ENCODE peak calls at places on chromosomes 6 and 20, in five cellular contexts. W is uterus; C is CD8-positive, alpha-beta T cell; A is HCT116; U is psoas muscle. X is an unnamed sample. For H3K4me1 and H3K36me3, the result is how much of the 10 kb centered on the place peaks cover.

GRCh38 chr6:47759364-47759763 is 22.5 kb upstream of the OPN5 start:
- DNase-seq in A (no peak), U (no peak), W (no peak), C (no peak), X (no peak)

GRCh38 chr6:4256969-4257368 is 121.6 kb upstream of the ECI2 start:
- DNase-seq in C (no peak), U (no peak), A (no peak), W (no peak), X (no peak)

GRCh38 chr20:10594286-10594868 is 79.4 kb downstream of the JAG1 start:
- DNase-seq in A (no peak), U (no peak), W (no peak), C (no peak), X (no peak)

GRCh38 chr20:44407402-44408184 is 52.1 kb downstream of the HNF4A start:
- DNase-seq in W (no peak), U (no peak), C (no peak), A (peak), X (no peak)

GRCh38 chr20:4813076-4813838 is 91.5 kb downstream of the PRND start:
- DNase-seq in U (no peak), C (peak), W (no peak), A (no peak), X (no peak)

GRCh38 chr6:141561154-141561553 is 571.6 kb upstream of the GJE1 start:
- DNase-seq in A (no peak), U (no peak), W (no peak), C (no peak), X (no peak)

GRCh38 chr6:98416027-98416426 is 418.3 kb upstream of the POU3F2 start:
- DNase-seq in A (no peak), W (no peak), U (no peak), C (no peak), X (no peak)

GRCh38 chr6:42100029-42100901 is 42.2 kb downstream of the C6orf132 start:
- DNase-seq in U (no peak), C (no peak), W (no peak), A (no peak), X (no peak)

GRCh38 chr6:35651244-35651643 is 37.5 kb downstream of the FKBP5 start:
- DNase-seq in C (no peak), U (no peak), A (no peak), W (no peak), X (no peak)

GRCh38 chr20:37615507-37616425 is 78.1 kb upstream of the CTNNBL1 start:
- DNase-seq in C (peak), U (no peak), W (no peak), A (peak), X (peak)

GRCh38 chr20:52500150-52500549 is 308.6 kb upstream of the ZFP64 start:
- DNase-seq in W (no peak), C (no peak), A (no peak), U (no peak), X (no peak)

GRCh38 chr6:15879372-15880261 is 216.8 kb upstream of the DTNBP1 start:
- DNase-seq in A (no peak), U (peak), C (peak), W (peak), X (no peak)

GRCh38 chr20:63957004-63957689 is 931 bp upstream of the UCKL1 start:
- DNase-seq in W (peak), C (peak), U (peak), A (peak), X (no peak)

GRCh38 chr6:45454008-45454911 is 76.5 kb upstream of the SUPT3H start:
- DNase-seq in A (no peak), U (no peak), W (no peak), C (no peak), X (no peak)

GRCh38 chr20:18719426-18719825 is 94.2 kb upstream of the SCP2D1 start:
- DNase-seq in C (no peak), A (no peak), U (no peak), W (no peak), X (no peak)

GRCh38 chr6:21918081-21918480 is 324.5 kb downstream of the SOX4 start:
- DNase-seq in A (no peak), U (no peak), C (no peak), W (no peak), X (no peak)

GRCh38 chr6:64717281-64717680 is 989.7 kb downstream of the EYS start:
- DNase-seq in U (no peak), C (no peak), A (no peak), W (no peak), X (no peak)

GRCh38 chr6:131635384-131636340 is 1.4 kb upstream of the ENPP3 start:
- DNase-seq in W (no peak), A (no peak), U (no peak), C (no peak), X (no peak)

GRCh38 chr20:59013959-59014608 is 5.1 kb upstream of the TUBB1 start:
- DNase-seq in U (no peak), A (no peak), C (no peak), W (no peak), X (no peak)

GRCh38 chr6:2921520-2922115 is 18.5 kb upstream of the SERPINB9 start:
- DNase-seq in W (no peak), U (no peak), A (no peak), C (no peak), X (no peak)

GRCh38 chr20:4787069-4787468 is 65.4 kb downstream of the PRND start:
- DNase-seq in A (no peak), U (no peak), W (no peak), C (no peak), X (no peak)

GRCh38 chr20:63441777-63442493 is 30.5 kb downstream of the KCNQ2 start:
- DNase-seq in A (peak), U (peak), C (peak), W (no peak), X (no peak)

GRCh38 chr6:32074996-32075532 is 34.1 kb downstream of the TNXB start:
- DNase-seq in U (peak), C (no peak), W (no peak), A (no peak), X (no peak)

GRCh38 chr20:16601019-16601418 is 27.8 kb upstream of the KIF16B start:
- DNase-seq in U (no peak), W (no peak), A (no peak), C (no peak), X (no peak)

GRCh38 chr6:142380626-142381025 is 78.8 kb downstream of the ADGRG6 start:
- DNase-seq in W (no peak), A (no peak), U (no peak), C (no peak), X (no peak)

GRCh38 chr6:148166339-148166949 is 176.2 kb upstream of the SASH1 start:
- DNase-seq in C (no peak), W (no peak), A (peak), U (no peak), X (no peak)

GRCh38 chr20:57142667-57143066 is 123.8 kb downstream of the BMP7 start:
- DNase-seq in W (no peak), U (no peak), C (no peak), A (no peak), X (no peak)

GRCh38 chr20:45300961-45301360 is 5.7 kb upstream of the RBPJL start:
- DNase-seq in W (no peak), C (peak), A (peak), U (no peak), X (no peak)

GRCh38 chr6:88855521-88856152 is 107.8 kb downstream of the RNGTT start:
- DNase-seq in U (no peak), C (no peak), A (no peak), W (no peak), X (no peak)

GRCh38 chr6:138105880-138106664 is 1.1 kb downstream of the PERP start:
- DNase-seq in U (no peak), C (no peak), A (no peak), W (no peak), X (no peak)

DNA sequence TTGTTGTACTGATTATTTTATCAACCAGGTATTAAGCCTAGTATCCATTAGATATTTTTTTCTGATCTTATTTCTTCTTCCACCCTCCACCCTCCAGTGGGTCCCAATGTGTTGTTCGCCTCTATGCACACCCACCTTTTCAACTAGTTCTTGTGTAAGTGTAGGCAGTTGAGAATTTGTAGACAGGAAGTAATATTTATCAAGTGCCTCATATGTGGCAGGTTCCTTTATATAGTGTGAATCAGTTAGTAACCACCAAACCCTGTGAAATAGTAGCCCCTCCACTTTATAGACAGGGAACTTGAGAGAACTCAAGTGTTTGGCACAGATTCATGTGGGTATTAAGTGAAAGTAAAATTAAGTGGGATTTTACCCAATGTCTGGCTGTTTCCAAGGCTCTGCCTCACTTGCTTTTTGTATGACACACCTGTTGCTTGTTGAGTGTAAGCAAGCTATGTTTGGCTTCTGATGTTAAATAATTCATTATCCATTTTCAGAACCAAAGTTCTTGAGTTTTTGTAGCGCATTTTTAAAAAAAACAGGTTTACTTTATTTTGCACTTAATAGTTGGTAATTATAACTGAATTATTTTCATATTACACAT is 24.7 kb downstream of the AFDN start:
- DNase-seq in U (no peak), W (no peak), C (no peak), A (no peak), X (no peak)
- H3K27ac ChIP-seq in U (no peak), W (no peak), C (no peak), A (no peak), X (no peak)

GRCh38 chr20:1397710-1398109 is 4.9 kb upstream of the FKBP1A start:
- DNase-seq in W (no peak), U (no peak), C (no peak), A (no peak), X (no peak)
- H3K4me1 ChIP-seq in W (under half), U (under half), C (under half), A (under half), X (under half)

GRCh38 chr20:48679603-48680002 is 148.2 kb downstream of the PREX1 start:
- DNase-seq in A (peak), U (no peak), C (no peak), W (no peak), X (peak)
- H3K36me3 ChIP-seq in A (under half), U (under half), C (half or more), W (under half), X (under half)

DNA sequence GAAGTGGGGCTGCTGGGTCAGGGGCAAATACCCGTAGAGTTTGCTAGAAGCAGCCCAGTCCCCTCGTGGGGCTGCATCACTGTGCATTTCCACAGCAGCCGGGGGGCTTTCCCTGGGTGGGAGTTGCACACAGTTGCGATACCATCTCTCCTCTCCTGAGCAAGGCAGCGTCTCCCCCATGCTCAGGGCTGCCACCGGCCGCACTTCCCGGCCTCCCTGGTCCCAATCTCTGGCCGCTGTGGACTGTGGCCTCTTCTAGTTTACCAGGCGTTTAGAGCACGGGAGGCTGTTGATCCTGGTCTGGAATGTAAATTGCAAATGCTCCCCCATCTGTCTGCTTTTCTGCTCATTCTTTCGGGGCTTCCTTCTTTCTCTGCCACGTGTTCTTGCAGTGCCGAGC is 31.1 kb downstream of the OSBPL2 start:
- DNase-seq in A (no peak), W (no peak), C (no peak), U (no peak), X (no peak)
- H3K27ac ChIP-seq in A (no peak), W (no peak), C (no peak), U (peak), X (no peak)

DNA sequence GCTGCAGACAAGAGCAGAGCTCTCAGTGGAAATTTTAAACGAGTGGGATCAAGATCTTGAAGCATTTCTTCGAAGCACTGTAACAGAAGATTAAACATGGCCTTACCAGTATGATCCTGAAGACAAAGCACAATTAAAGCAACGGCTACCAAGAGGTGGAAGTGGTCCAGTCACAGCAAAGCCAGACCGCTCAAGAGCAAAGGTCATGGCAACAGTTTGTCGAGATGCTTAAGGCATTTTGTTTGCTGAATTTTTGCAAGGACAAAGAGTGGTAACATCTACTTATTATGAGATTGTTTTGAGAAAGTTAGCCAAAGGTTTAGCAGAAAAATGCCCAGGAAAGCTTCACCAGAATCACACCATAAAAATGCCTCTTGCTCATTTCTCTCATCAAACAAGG is 153.4 kb upstream of the CARMIL1 start:
- DNase-seq in W (no peak), C (no peak), U (no peak), A (no peak), X (no peak)
- H3K4me1 ChIP-seq in W (under half), C (under half), U (under half), A (under half), X (under half)

GRCh38 chr20:48990467-48990866 is 55.6 kb upstream of the CSE1L start:
- DNase-seq in U (no peak), W (no peak), C (no peak), A (no peak), X (no peak)

GRCh38 chr20:48983423-48984400 is 62.2 kb downstream of the ARFGEF2 start:
- DNase-seq in A (no peak), W (peak), U (peak), C (no peak), X (no peak)

GRCh38 chr20:48984575-48985219 is 61.4 kb upstream of the CSE1L start:
- DNase-seq in W (no peak), A (no peak), U (no peak), C (no peak), X (no peak)

DNA sequence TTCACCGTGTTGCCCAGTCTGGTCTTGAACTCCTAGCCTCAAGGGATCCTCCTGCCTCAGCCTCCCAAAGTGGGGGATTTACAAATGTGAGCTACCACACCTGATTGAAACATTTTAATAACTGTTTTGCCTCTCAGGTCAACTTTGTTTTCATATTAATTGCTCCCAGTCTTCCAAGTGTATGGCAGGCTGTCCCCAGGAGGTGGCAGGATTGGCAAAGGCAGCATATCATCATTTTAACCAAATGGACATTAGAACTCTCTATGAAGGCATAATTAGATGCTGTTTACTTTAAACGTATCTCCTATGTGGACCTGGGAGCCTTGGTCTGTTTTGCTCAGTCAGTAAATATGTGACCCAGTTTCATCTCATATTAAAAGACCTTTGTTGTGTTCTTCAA is 59.2 kb upstream of the CSE1L start:
- DNase-seq in A (no peak), C (no peak), W (no peak), U (no peak), X (no peak)
- H3K36me3 ChIP-seq in A (under half), C (half or more), W (under half), U (half or more), X (under half)

GRCh38 chr20:50607436-50607835 is 83.9 kb downstream of the RIPOR3 start:
- DNase-seq in C (no peak), U (no peak), A (no peak), W (no peak), X (no peak)

GRCh38 chr20:50609438-50609989 is 81.8 kb downstream of the RIPOR3 start:
- DNase-seq in W (no peak), C (no peak), U (no peak), A (no peak), X (no peak)

GRCh38 chr20:50610212-50610718 is 81.1 kb downstream of the RIPOR3 start:
- DNase-seq in A (no peak), W (no peak), C (no peak), U (no peak), X (no peak)

GRCh38 chr20:50608750-50609104 is 82.6 kb downstream of the RIPOR3 start:
- DNase-seq in C (no peak), U (peak), W (no peak), A (no peak), X (no peak)

DNA sequence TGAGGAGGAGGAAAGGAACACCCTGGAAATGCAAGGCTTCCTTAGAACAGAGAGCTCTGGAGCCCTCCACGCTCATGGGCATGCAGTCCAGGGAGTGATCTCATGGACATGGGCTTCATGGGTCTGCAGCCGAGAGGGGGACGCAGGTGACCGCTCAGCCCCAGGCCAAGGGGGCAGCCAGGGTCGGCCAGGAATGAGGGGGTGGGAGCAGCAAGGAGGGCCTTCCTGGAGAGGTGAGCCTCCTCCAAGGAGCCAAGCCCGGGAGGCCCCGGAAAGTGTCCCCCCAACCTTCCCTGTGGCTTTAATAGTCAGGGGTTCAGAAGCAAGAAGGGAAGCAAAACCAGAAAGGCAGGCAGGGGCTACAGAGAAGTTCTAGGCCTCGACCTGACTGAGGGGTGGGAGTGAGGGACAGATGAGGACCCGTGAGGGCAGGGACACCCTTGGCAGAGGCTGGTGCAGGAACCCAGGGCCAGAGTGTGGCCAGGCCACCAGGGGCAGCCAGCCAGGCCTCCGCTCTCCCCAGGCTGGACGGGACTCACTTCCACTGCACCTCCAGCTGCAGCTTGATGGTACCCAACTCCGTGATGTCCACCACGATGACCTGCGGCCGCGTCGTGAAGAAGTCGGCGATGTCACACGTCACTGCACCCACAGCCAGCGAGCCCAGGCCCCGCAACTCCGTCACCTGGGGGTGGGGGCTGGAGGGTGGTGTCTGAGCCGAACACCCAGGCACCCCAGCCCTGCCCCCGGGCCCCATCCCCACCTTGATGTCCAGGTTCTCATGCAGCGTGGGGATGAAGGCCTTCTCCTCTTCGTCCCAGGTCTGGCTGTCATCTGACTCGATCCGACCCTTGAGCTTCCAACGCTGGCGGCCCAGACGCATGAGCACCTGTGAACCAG is 83.2 kb downstream of the RIPOR3 start:
- DNase-seq in U (no peak), C (no peak), W (no peak), A (no peak), X (no peak)
- H3K27ac ChIP-seq in U (no peak), C (no peak), W (no peak), A (no peak), X (no peak)

X was measured in iPS DF 6.9.